ENCODE peak calls at places on chromosomes 11 and 22, in five cellular contexts. I, T, D, S and P are unnamed samples. For H3K9me3, the result is how much of the 10 kb centered on the place peaks cover.

GRCh38 chr11:10454902-10455631 is at the start of gene AMPD3:
- DNase-seq in I (peak), D (peak), S (peak), T (peak), P (no peak)

GRCh38 chr11:70158201-70158600 is 44.9 kb upstream of the FADD start:
- DNase-seq in T (no peak), D (peak), I (no peak), S (no peak), P (no peak)

GRCh38 chr11:9231848-9232177 is 33.3 kb downstream of the DENND5A start:
- DNase-seq in I (no peak), D (peak), S (no peak), T (no peak), P (no peak)

GRCh38 chr11:117203069-117203407 is 3.9 kb downstream of the TAGLN start:
- DNase-seq in S (no peak), D (no peak), T (no peak), I (no peak), P (no peak)

GRCh38 chr22:28479912-28480311 is 199.7 kb downstream of the TTC28 start:
- DNase-seq in S (no peak), D (peak), I (no peak), T (no peak), P (no peak)

GRCh38 chr22:47123827-47124442 is 361.5 kb downstream of the TBC1D22A start:
- DNase-seq in S (no peak), D (no peak), T (no peak), I (no peak), P (no peak)

GRCh38 chr11:65194564-65194963 is 12.8 kb downstream of the CAPN1 start:
- DNase-seq in T (no peak), D (no peak), I (no peak), S (no peak), P (no peak)

GRCh38 chr11:116871248-116871647 is 33.8 kb upstream of the APOA1 start:
- DNase-seq in D (peak), T (no peak), S (no peak), I (no peak), P (no peak)

GRCh38 chr22:30755760-30756124 is 61.1 kb downstream of the OSBP2 start:
- DNase-seq in T (no peak), S (no peak), I (no peak), D (no peak), P (no peak)

GRCh38 chr22:40668611-40669390 is 10.5 kb upstream of the MCHR1 start:
- DNase-seq in T (no peak), S (no peak), I (no peak), D (peak), P (no peak)

GRCh38 chr11:131579932-131580387 is 209.5 kb downstream of the NTM start:
- DNase-seq in I (peak), T (no peak), S (no peak), D (peak), P (no peak)

GRCh38 chr11:67272327-67273259 is 6.3 kb downstream of the GRK2 start:
- DNase-seq in I (no peak), D (no peak), T (peak), S (no peak), P (no peak)

GRCh38 chr11:68839054-68839865 is 2.5 kb downstream of the CPT1A start:
- DNase-seq in D (peak), S (peak), I (peak), T (peak), P (peak)

GRCh38 chr22:27792452-27793165 is 8.9 kb downstream of the MN1 start:
- DNase-seq in D (no peak), I (no peak), S (no peak), T (no peak), P (no peak)

GRCh38 chr22:31923761-31924160 is 20.6 kb upstream of the YWHAH start:
- DNase-seq in I (no peak), S (no peak), D (no peak), T (no peak), P (no peak)

GRCh38 chr11:29280452-29280851 is 736.4 kb downstream of the KCNA4 start:
- DNase-seq in I (no peak), D (peak), S (no peak), T (no peak), P (no peak)

GRCh38 chr11:58192229-58192628 is 3.4 kb downstream of the OR9Q2 start:
- DNase-seq in T (peak), D (no peak), S (no peak), I (no peak), P (no peak)

GRCh38 chr11:66317322-66317765 is 500 bp upstream of the CD248 start:
- DNase-seq in S (no peak), D (peak), I (no peak), T (no peak), P (no peak)

GRCh38 chr11:6234314-6235031 is at the start of gene FHIP1B:
- DNase-seq in T (peak), S (peak), I (peak), D (peak), P (peak)
- TF ChIP-seq POLR2A in T (peak), S (peak), I (no peak), D (peak), P (peak)

DNA sequence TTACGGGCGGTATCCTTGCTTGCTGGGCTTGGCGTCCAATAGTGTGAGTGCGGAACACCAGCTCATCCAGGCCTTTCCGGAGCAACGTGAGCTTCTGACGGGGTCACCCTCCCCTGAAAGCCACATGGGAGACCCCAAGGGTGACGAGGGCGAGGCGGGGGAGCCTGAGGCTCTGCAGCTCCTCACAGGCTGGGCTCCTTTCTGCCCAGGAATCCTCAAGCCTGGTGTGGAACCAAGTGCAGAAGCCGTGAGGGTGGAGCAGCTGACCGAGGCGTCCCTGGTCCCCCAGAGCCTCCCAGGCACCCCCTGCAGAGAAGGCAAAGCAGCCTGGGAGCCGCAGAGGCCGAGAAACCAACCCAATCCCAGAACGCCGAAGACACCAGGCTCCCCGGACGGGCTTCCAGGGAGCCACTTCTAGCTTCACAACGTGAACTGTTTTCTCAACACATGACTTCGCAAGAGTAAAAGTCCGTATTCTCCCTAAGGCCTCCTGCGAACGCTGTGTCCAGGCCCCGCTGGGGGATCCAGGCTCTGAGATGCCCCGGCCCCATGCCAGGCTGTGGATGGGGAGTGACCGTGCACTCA is 530.3 kb downstream of the BRD1 start:
- DNase-seq in I (no peak), T (no peak), S (no peak), D (no peak), P (no peak)
- H3K9me3 ChIP-seq in I (under half), T (under half), S (under half), D (half or more), P (under half)

GRCh38 chr11:93732237-93732892 is 8.9 kb downstream of the TAF1D start:
- DNase-seq in D (no peak), T (no peak), I (no peak), S (no peak), P (no peak)
- TF ChIP-seq POLR2A in D (no peak), T (no peak), I (no peak), S (no peak), P (no peak)

DNA sequence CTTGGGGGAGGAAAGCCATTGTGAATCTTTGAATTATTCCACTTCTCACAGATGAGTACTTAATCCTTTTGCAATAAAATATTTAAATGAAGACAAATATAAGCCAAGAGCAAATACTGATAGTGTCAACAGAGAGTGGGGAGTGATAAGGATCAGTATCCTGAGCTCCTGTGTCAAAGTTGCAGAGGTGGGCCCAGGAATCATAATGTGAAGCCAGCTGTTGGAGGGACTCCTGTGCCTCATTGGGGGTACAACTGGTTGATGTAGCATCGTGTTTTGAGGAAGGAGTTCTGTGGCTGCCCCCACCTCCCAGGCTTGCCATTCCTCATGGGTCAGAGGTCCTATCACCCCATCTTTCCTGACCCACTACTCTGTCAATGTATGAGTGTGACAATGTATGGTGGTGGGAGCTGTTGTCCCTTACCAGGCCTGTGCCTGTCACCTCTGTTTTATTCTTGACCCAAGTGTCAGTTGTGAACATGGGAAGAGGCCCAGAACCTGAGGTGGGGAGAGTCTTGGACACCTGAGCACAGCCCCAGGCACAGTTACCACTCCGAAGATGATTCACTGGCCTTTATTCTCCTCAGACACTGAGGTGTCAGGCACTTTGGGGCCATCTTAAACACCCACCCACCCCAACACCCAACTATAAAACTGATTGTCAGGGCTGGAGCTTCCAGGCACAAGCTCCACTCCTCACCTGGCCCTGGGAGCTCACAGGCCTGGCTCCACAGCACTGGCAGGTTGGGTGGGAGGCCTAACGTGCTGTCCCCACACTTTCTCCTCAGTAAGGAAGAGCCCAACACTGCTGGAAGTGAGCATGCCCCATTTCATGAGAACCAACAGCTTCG is 38.4 kb downstream of the KCNQ1OT1 start:
- DNase-seq in T (no peak), S (no peak), I (no peak), D (no peak), P (no peak)
- H3K9me3 ChIP-seq in T (under half), S (under half), I (under half), D (under half), P (under half)

DNA sequence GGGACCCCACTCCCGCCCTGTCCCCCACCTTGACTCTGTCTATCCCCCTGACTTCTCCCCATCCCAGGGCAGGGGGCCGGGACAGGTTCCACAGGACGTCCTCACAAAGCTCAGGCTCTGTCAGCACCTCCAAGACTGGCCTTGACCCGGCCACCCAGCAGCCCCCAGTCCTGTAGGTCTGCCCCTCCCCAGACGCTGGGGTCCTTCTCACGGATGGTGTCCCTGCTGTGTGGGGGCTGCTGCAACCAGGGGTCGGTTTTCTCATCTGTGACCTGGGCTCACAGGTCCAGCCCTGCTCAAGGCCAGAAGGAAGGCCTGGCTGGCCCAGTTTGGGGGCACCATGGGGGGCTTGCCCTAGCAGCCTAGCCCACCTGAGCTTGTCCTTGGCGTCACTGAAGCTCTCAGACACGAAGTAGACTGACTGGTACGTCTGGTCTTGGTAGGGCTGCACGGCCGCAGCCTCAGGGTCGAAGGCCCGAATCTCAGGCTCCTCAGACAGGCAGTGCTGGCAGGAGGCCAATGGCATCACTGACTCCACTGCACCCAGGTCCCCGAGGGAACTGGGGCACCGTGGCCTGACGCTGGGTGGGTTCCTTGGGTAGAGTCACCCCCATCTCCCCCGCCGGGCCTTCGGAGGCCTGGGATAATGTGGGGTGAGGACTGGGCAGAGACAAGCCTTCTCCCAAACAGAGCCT is 4.0 kb upstream of the INS start:
- DNase-seq in D (no peak), S (no peak), I (no peak), T (no peak), P (no peak)
- TF ChIP-seq POLR2A in D (no peak), S (no peak), I (no peak), T (no peak), P (no peak)

DNA sequence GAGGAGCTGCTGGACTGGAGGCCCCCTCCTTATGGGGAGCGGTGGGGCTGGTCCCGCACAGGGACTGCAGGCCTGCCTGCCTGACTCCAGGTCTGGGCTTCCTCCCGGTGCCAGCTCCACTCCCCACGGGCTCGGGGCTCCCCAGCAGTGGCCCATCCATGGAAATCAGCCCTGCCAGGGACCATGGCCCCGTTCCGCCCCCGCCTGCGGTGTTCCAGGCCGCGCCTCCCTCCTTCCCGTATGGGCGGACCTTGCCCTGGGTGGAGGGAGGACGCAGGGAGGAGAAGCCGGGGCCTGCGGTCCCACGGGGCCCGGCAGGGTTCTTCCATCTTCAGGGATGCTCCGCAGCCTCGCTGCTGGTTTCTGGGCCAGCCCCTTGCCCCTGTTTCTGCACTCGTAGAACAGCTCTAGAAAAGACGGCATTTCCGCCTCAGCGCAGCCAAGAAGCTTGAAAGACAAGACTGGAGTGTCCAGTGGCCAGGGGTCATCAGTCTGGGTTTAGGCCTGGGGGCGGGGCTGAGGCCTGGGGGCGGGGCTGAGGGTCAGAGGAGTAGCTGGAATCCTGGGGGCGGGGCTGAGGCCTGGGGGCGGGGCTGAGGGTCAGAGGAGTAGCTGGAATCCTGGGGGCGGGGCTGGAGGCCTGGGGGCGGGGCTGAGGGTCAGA is 1330.6 kb downstream of the BRD1 start:
- DNase-seq in S (no peak), D (no peak), I (no peak), T (no peak), P (no peak)
- H3K9me3 ChIP-seq in S (under half), D (under half), I (under half), T (under half), P (under half)